ENCODE peak calls at places on chromosomes 2 and 18, in ten cellular contexts. G is colonic mucosa; Z is cardiac fibroblast; U is CD8-positive, alpha-beta memory T cell; H is right cardiac atrium; Q is epithelial cell of esophagus; F is cardiac muscle cell; M is neural progenitor cell; V is adrenal gland; C is uterus. K is an unnamed sample.

GRCh38 chr2:175403599-175404221 is 222.2 kb upstream of the ATP5MC3 start:
- DNase-seq in Z (no peak), G (no peak), C (no peak), Q (no peak), V (no peak), U (no peak), H (no peak), M (no peak), F (no peak), K (no peak)

GRCh38 chr2:151051584-151052220 is 210.0 kb downstream of the RBM43 start:
- DNase-seq in F (peak), Q (peak), G (peak), H (no peak), M (peak), C (no peak), V (peak), Z (peak), U (no peak), K (no peak)

GRCh38 chr18:55234366-55235093 is 275.3 kb upstream of the CCDC68 start:
- DNase-seq in G (peak), U (no peak), Z (peak), F (peak), V (peak), H (peak), C (peak), M (peak), Q (peak), K (peak)

GRCh38 chr2:152126664-152127063 is 27.8 kb upstream of the CACNB4 start:
- DNase-seq in Z (peak), G (no peak), U (no peak), Q (peak), C (no peak), M (no peak), V (no peak), H (no peak), F (no peak), K (no peak)

GRCh38 chr2:44912660-44913059 is 28.8 kb upstream of the SIX3 start:
- DNase-seq in U (no peak), V (no peak), C (no peak), F (no peak), M (no peak), Z (peak), Q (peak), H (peak), G (no peak), K (no peak)

GRCh38 chr2:46816151-46816845 is 99.3 kb downstream of the MCFD2 start:
- DNase-seq in F (no peak), H (no peak), U (no peak), G (no peak), Q (no peak), Z (no peak), V (no peak), M (no peak), C (no peak), K (no peak)

GRCh38 chr18:50268022-50268747 is 1.9 kb upstream of the CFAP53 start:
- DNase-seq in H (peak), Z (peak), M (peak), C (peak), U (peak), G (peak), Q (peak), F (peak), V (peak), K (peak)

GRCh38 chr2:101679037-101679726 is 18.3 kb upstream of the MAP4K4 start:
- DNase-seq in M (no peak), C (no peak), G (no peak), U (no peak), F (no peak), Z (peak), Q (no peak), V (no peak), H (no peak), K (no peak)

GRCh38 chr18:54950221-54950620 is 9.0 kb downstream of the CCDC68 start:
- DNase-seq in Q (peak), V (no peak), C (no peak), U (no peak), Z (no peak), M (no peak), G (no peak), F (no peak), H (no peak), K (no peak)

GRCh38 chr2:96832751-96833507 is 10.9 kb downstream of the ANKRD23 start:
- DNase-seq in H (peak), M (peak), Q (peak), F (peak), C (peak), G (no peak), U (no peak), V (peak), Z (peak), K (peak)

GRCh38 chr2:120767486-120768005 is 31.9 kb downstream of the GLI2 start:
- DNase-seq in F (no peak), G (no peak), C (peak), H (peak), Z (no peak), M (no peak), V (no peak), Q (no peak), U (peak), K (no peak)

GRCh38 chr2:232235716-232236115 is 142.8 kb upstream of the ALPP start:
- DNase-seq in Q (peak), C (no peak), M (peak), H (no peak), G (peak), Z (no peak), F (peak), U (no peak), V (no peak), K (no peak)

GRCh38 chr2:99850076-99850710 is 292.2 kb downstream of the AFF3 start:
- DNase-seq in C (no peak), Q (no peak), G (no peak), U (no peak), M (no peak), Z (no peak), V (no peak), F (no peak), H (no peak), K (no peak)

GRCh38 chr2:230230087-230230486 is 4.6 kb downstream of the SP140 start:
- DNase-seq in C (no peak), V (no peak), Z (peak), F (no peak), G (no peak), M (no peak), H (no peak), U (no peak), Q (peak), K (no peak)

GRCh38 chr18:22439447-22439846 is 21.7 kb upstream of the CTAGE1 start:
- DNase-seq in Z (peak), M (no peak), H (no peak), F (no peak), Q (peak), G (no peak), U (no peak), C (no peak), V (no peak), K (no peak)

GRCh38 chr2:12169721-12170120 is 423.3 kb downstream of the LPIN1 start:
- DNase-seq in F (peak), U (no peak), Z (peak), H (peak), Q (peak), C (peak), G (no peak), V (peak), M (peak), K (peak)

GRCh38 chr18:46158498-46158897 is 54.3 kb downstream of the HAUS1 start:
- DNase-seq in U (no peak), C (no peak), F (no peak), H (no peak), G (no peak), Z (no peak), Q (peak), M (peak), V (no peak), K (no peak)

GRCh38 chr18:62131305-62131909 is 55.4 kb downstream of the PIGN start:
- DNase-seq in V (peak), F (peak), U (peak), H (peak), M (peak), G (peak), Q (peak), Z (peak), C (peak), K (no peak)

GRCh38 chr2:98827625-98828368 is 96.9 kb upstream of the MGAT4A start:
- DNase-seq in V (no peak), U (no peak), Z (no peak), H (no peak), C (no peak), F (no peak), M (no peak), G (no peak), Q (no peak), K (no peak)

GRCh38 chr18:58989184-58989759 is 124.6 kb downstream of the ZNF532 start:
- DNase-seq in Q (no peak), F (no peak), H (no peak), C (no peak), Z (no peak), V (no peak), U (no peak), G (no peak), M (no peak), K (no peak)
- H3K4me3 ChIP-seq in Q (no peak), F (no peak), H (no peak), C (no peak), Z (no peak), V (no peak), U (no peak), G (no peak), M (no peak), K (no peak)

GRCh38 chr18:45103319-45104070 is 422.8 kb downstream of the SETBP1 start:
- DNase-seq in U (no peak), F (no peak), V (no peak), M (no peak), C (no peak), H (no peak), G (no peak), Z (no peak), Q (no peak), K (no peak)
- H3K4me3 ChIP-seq in U (no peak), F (no peak), V (no peak), M (no peak), C (no peak), H (no peak), G (no peak), Z (no peak), Q (no peak), K (no peak)

GRCh38 chr2:83967854-83968253 is 491.2 kb downstream of the SUCLG1 start:
- DNase-seq in Q (peak), Z (no peak), M (peak), U (no peak), F (no peak), G (no peak), V (no peak), C (no peak), H (no peak), K (no peak)
- H3K4me3 ChIP-seq in Q (no peak), Z (no peak), M (no peak), U (no peak), F (no peak), G (no peak), V (no peak), C (no peak), H (no peak), K (no peak)

GRCh38 chr2:169892951-169893350 is 65.7 kb downstream of the UBR3 start:
- DNase-seq in C (no peak), Q (no peak), V (no peak), Z (peak), H (no peak), U (no peak), M (no peak), G (no peak), F (no peak), K (no peak)

GRCh38 chr2:169895294-169895985 is 68.2 kb downstream of the UBR3 start:
- DNase-seq in Z (peak), G (no peak), Q (no peak), U (no peak), V (no peak), C (no peak), H (no peak), M (no peak), F (no peak), K (no peak)

GRCh38 chr2:169900686-169901085 is 73.4 kb downstream of the UBR3 start:
- DNase-seq in H (no peak), Z (peak), C (no peak), V (no peak), U (no peak), G (no peak), Q (peak), F (no peak), M (no peak), K (no peak)

GRCh38 chr2:169897834-169898233 is 70.6 kb downstream of the UBR3 start:
- DNase-seq in Z (no peak), Q (peak), V (no peak), G (no peak), H (no peak), C (no peak), M (no peak), U (no peak), F (no peak), K (no peak)
- H3K4me3 ChIP-seq in Z (no peak), Q (no peak), V (no peak), G (no peak), H (no peak), C (no peak), M (no peak), U (no peak), F (no peak), K (no peak)

GRCh38 chr2:170814551-170815245 is 2.0 kb upstream of the GAD1 start:
- DNase-seq in U (no peak), G (no peak), M (peak), F (no peak), Q (no peak), Z (no peak), V (no peak), H (no peak), C (no peak), K (no peak)

GRCh38 chr2:170815311-170815710 is 1.4 kb upstream of the GAD1 start:
- DNase-seq in M (no peak), U (no peak), Q (no peak), Z (no peak), F (no peak), H (no peak), G (no peak), V (no peak), C (no peak), K (no peak)

GRCh38 chr2:170812716-170813585 is 3.7 kb upstream of the GAD1 start:
- DNase-seq in U (no peak), Q (peak), H (no peak), M (peak), C (no peak), F (peak), G (peak), Z (peak), V (no peak), K (no peak)

GRCh38 chr2:170815746-170816498 is 765 bp upstream of the GAD1 start:
- DNase-seq in Q (peak), M (peak), G (peak), F (peak), V (peak), C (peak), H (peak), Z (peak), U (peak), K (no peak)

DNA sequence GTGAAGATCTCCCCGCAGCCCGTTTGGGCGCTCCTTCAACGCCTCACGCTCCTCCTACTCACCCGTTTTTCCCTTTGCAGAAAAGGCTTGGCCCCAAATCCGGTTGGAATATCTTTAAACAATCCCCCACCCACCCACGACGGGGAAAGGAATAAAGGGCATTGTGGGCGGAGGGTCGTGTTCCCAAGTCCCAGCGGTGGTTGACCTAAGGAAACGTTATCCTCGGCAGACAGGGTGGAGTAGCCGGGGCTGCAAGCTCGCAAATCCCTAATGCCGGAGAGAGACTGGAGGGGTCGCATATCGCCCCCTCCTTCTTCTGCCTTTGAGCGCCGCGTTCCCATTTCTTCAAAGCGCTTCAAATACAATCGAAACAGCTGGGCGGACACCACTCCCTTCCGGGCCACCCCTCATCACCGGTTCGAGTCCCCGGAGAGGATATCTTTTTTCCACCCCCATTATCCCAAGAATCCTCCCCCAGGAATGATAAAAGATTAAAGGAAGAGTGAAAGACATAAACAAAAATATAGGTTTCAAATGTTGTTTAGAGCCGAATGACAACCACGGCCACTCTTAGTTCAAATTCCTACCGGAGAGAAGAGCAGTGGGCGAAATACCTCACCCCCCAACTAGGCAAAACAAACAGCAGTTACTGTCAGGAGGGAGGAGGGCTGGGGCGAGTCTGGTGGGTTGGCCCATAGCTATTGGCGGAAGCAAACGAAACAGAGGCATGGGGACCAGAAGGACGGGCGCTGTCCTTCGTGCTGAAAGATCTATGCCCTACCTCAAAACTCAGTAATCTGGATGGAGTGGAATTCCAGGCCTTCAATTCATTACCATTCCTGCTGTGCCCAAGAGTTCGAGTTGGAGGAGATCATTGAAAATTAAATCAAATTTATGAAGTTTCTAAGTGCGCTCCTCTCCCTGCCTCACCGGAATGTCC is 2.8 kb upstream of the GAD1 start:
- DNase-seq in C (no peak), Q (peak), F (peak), H (peak), V (peak), M (peak), U (no peak), G (no peak), Z (peak), K (no peak)
- H3K4me3 ChIP-seq in C (no peak), Q (no peak), F (no peak), H (no peak), V (no peak), M (peak), U (no peak), G (no peak), Z (no peak), K (no peak)

DNA sequence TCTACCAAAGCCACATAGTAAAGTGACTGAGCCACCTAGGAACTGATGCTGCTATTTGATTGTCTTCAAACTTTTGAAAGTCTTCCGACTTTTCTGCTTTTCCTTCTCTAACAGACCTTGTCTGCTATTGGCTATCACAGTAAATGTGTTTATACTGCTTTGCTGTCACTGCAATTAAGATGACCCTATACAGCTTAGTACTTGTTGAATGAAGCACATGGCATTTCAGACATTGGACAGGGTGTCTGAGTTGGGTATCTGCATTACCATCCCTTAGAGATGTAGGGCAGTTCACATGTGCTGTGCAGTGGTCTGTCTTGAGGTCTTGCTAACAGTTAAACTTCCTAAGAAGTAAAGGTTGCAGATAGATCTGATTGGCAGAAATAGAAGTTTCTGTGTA is 3.6 kb downstream of the WDR43 start:
- DNase-seq in U (no peak), C (no peak), F (no peak), M (no peak), G (no peak), Z (no peak), Q (no peak), H (no peak), V (no peak), K (no peak)
- H3K4me3 ChIP-seq in U (no peak), C (no peak), F (no peak), M (no peak), G (no peak), Z (no peak), Q (no peak), H (no peak), V (no peak), K (no peak)

GRCh38 chr2:28649481-28650260 is 102.0 kb upstream of the PPP1CB start:
- DNase-seq in G (no peak), M (no peak), Q (peak), C (no peak), Z (peak), V (no peak), H (no peak), F (no peak), U (no peak), K (no peak)
- H3K4me3 ChIP-seq in G (no peak), M (no peak), Q (no peak), C (no peak), Z (no peak), V (no peak), H (no peak), F (no peak), U (no peak), K (no peak)

DNA sequence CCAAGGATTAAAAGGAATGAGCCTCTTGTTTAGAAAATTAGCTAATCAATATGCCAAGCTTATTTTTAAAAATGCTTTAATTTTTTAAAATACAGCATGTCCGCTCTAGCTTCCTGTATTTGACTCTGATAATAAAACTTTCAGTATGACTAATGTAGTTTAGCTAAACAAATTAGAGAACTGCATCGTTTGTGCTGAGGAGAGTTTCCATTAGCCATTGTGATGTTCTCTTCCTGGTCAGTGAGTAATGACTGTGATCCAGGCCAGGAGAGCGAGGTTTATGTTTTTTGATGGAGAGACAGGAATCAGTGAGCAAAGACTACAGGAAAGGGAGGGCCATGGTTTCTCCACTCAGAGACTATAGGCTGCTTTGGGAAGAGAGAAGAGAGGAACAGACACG is 237.2 kb upstream of the ETAA1 start:
- DNase-seq in H (no peak), G (no peak), U (no peak), V (no peak), F (no peak), Q (peak), Z (peak), M (no peak), C (no peak), K (no peak)
- H3K4me3 ChIP-seq in H (no peak), G (no peak), U (no peak), V (no peak), F (no peak), Q (no peak), Z (no peak), M (no peak), C (no peak), K (no peak)